ENCODE peak calls at places on chromosome 14, in nine cellular contexts. One of them, this sample, is unnamed.
A peak's percentile ranks its signal among the peaks of the same experiment; 100 is the strongest.

GRCh38 chr14:35861204-35861868 is 35.2 kb downstream of the BRMS1L start:
- DNase-seq in posterior cingulate gyrus: no peak
- DNase-seq in adrenal gland: no peak
- DNase-seq in NCI-H1694: no peak
- DNase-seq in activated CD8-positive, alpha-beta memory T cell treated with anti-CD3 and anti-CD28 coated beads for 24 hours: no peak
- DNase-seq in ecto neural progenitor cell: no peak
- DNase-seq in T-helper 9 cell: no peak
- DNase-seq in stimulated activated CD4-positive, alpha-beta T cell treated with anti-CD3 and anti-CD28 coated beads, Interleukin-12 subunit alpha, Interleukin-12 subunit beta, amount 100 ng/mL, for 48 hours: no peak
- DNase-seq in LoVo: no peak
- DNase-seq in this sample: no peak

GRCh38 chr14:66070542-66071319 is 415.4 kb upstream of the CCDC196 start:
- DNase-seq in stimulated activated CD4-positive, alpha-beta T cell treated with anti-CD3 and anti-CD28 coated beads, Interleukin-12 subunit alpha, Interleukin-12 subunit beta, amount 100 ng/mL, for 48 hours: peak; percentile 26
- DNase-seq in ecto neural progenitor cell: peak; percentile 80
- DNase-seq in LoVo: peak; percentile 23
- DNase-seq in adrenal gland: peak; percentile 31
- DNase-seq in activated CD8-positive, alpha-beta memory T cell treated with anti-CD3 and anti-CD28 coated beads for 24 hours: peak; percentile 90
- DNase-seq in T-helper 9 cell: peak; percentile 73
- DNase-seq in posterior cingulate gyrus: peak; percentile 81
- DNase-seq in NCI-H1694: peak; percentile 66
- DNase-seq in this sample: no peak

GRCh38 chr14:91202234-91202974 is 42.1 kb downstream of the GPR68 start:
- DNase-seq in posterior cingulate gyrus: no peak
- DNase-seq in NCI-H1694: no peak
- DNase-seq in adrenal gland: peak; percentile 19
- DNase-seq in LoVo: no peak
- DNase-seq in activated CD8-positive, alpha-beta memory T cell treated with anti-CD3 and anti-CD28 coated beads for 24 hours: no peak
- DNase-seq in ecto neural progenitor cell: no peak
- DNase-seq in stimulated activated CD4-positive, alpha-beta T cell treated with anti-CD3 and anti-CD28 coated beads, Interleukin-12 subunit alpha, Interleukin-12 subunit beta, amount 100 ng/mL, for 48 hours: no peak
- DNase-seq in T-helper 9 cell: no peak
- DNase-seq in this sample: no peak

GRCh38 chr14:105067969-105068301 is 2.7 kb upstream of the GPR132 start:
- DNase-seq in stimulated activated CD4-positive, alpha-beta T cell treated with anti-CD3 and anti-CD28 coated beads, Interleukin-12 subunit alpha, Interleukin-12 subunit beta, amount 100 ng/mL, for 48 hours: no peak
- DNase-seq in adrenal gland: no peak
- DNase-seq in posterior cingulate gyrus: peak; percentile 77
- DNase-seq in ecto neural progenitor cell: no peak
- DNase-seq in activated CD8-positive, alpha-beta memory T cell treated with anti-CD3 and anti-CD28 coated beads for 24 hours: no peak
- DNase-seq in T-helper 9 cell: no peak
- DNase-seq in LoVo: no peak
- DNase-seq in NCI-H1694: no peak
- DNase-seq in this sample: no peak

GRCh38 chr14:23148596-23149249 is 29.7 kb upstream of the CEBPE start:
- DNase-seq in NCI-H1694: no peak
- DNase-seq in activated CD8-positive, alpha-beta memory T cell treated with anti-CD3 and anti-CD28 coated beads for 24 hours: no peak
- DNase-seq in posterior cingulate gyrus: no peak
- DNase-seq in T-helper 9 cell: no peak
- DNase-seq in adrenal gland: no peak
- DNase-seq in stimulated activated CD4-positive, alpha-beta T cell treated with anti-CD3 and anti-CD28 coated beads, Interleukin-12 subunit alpha, Interleukin-12 subunit beta, amount 100 ng/mL, for 48 hours: no peak
- DNase-seq in ecto neural progenitor cell: no peak
- DNase-seq in LoVo: no peak
- DNase-seq in this sample: peak; percentile 8

GRCh38 chr14:103558071-103558882 is 4.2 kb downstream of the BAG5 start:
- DNase-seq in adrenal gland: no peak
- DNase-seq in stimulated activated CD4-positive, alpha-beta T cell treated with anti-CD3 and anti-CD28 coated beads, Interleukin-12 subunit alpha, Interleukin-12 subunit beta, amount 100 ng/mL, for 48 hours: no peak
- DNase-seq in ecto neural progenitor cell: no peak
- DNase-seq in posterior cingulate gyrus: peak; percentile 38
- DNase-seq in activated CD8-positive, alpha-beta memory T cell treated with anti-CD3 and anti-CD28 coated beads for 24 hours: no peak
- DNase-seq in LoVo: no peak
- DNase-seq in NCI-H1694: no peak
- DNase-seq in T-helper 9 cell: no peak
- DNase-seq in this sample: no peak

GRCh38 chr14:58747181-58747580 is 109.4 kb downstream of the DACT1 start:
- DNase-seq in activated CD8-positive, alpha-beta memory T cell treated with anti-CD3 and anti-CD28 coated beads for 24 hours: no peak
- DNase-seq in LoVo: no peak
- DNase-seq in T-helper 9 cell: no peak
- DNase-seq in adrenal gland: peak; percentile 43
- DNase-seq in NCI-H1694: no peak
- DNase-seq in stimulated activated CD4-positive, alpha-beta T cell treated with anti-CD3 and anti-CD28 coated beads, Interleukin-12 subunit alpha, Interleukin-12 subunit beta, amount 100 ng/mL, for 48 hours: no peak
- DNase-seq in posterior cingulate gyrus: no peak
- DNase-seq in ecto neural progenitor cell: no peak
- DNase-seq in this sample: no peak

GRCh38 chr14:64960762-64961276 is 11.3 kb downstream of the RAB15 start:
- DNase-seq in T-helper 9 cell: no peak
- DNase-seq in posterior cingulate gyrus: no peak
- DNase-seq in LoVo: no peak
- DNase-seq in adrenal gland: no peak
- DNase-seq in ecto neural progenitor cell: no peak
- DNase-seq in stimulated activated CD4-positive, alpha-beta T cell treated with anti-CD3 and anti-CD28 coated beads, Interleukin-12 subunit alpha, Interleukin-12 subunit beta, amount 100 ng/mL, for 48 hours: no peak
- DNase-seq in NCI-H1694: peak; percentile 92
- DNase-seq in activated CD8-positive, alpha-beta memory T cell treated with anti-CD3 and anti-CD28 coated beads for 24 hours: no peak
- DNase-seq in this sample: no peak

GRCh38 chr14:105061428-105062047 is 3.7 kb downstream of the GPR132 start:
- DNase-seq in stimulated activated CD4-positive, alpha-beta T cell treated with anti-CD3 and anti-CD28 coated beads, Interleukin-12 subunit alpha, Interleukin-12 subunit beta, amount 100 ng/mL, for 48 hours: peak; percentile 49
- DNase-seq in adrenal gland: no peak
- DNase-seq in posterior cingulate gyrus: peak; percentile 63
- DNase-seq in T-helper 9 cell: peak; percentile 40
- DNase-seq in NCI-H1694: no peak
- DNase-seq in activated CD8-positive, alpha-beta memory T cell treated with anti-CD3 and anti-CD28 coated beads for 24 hours: peak; percentile 87
- DNase-seq in ecto neural progenitor cell: peak; percentile 50
- DNase-seq in LoVo: no peak
- DNase-seq in this sample: peak; percentile 87

GRCh38 chr14:38971258-38971921 is 131.6 kb downstream of the SEC23A start:
- DNase-seq in posterior cingulate gyrus: no peak
- DNase-seq in T-helper 9 cell: no peak
- DNase-seq in activated CD8-positive, alpha-beta memory T cell treated with anti-CD3 and anti-CD28 coated beads for 24 hours: no peak
- DNase-seq in NCI-H1694: peak; percentile 8
- DNase-seq in ecto neural progenitor cell: no peak
- DNase-seq in stimulated activated CD4-positive, alpha-beta T cell treated with anti-CD3 and anti-CD28 coated beads, Interleukin-12 subunit alpha, Interleukin-12 subunit beta, amount 100 ng/mL, for 48 hours: no peak
- DNase-seq in LoVo: no peak
- DNase-seq in adrenal gland: no peak
- DNase-seq in this sample: no peak

GRCh38 chr14:25988536-25988935 is 609.3 kb downstream of the NOVA1 start:
- DNase-seq in stimulated activated CD4-positive, alpha-beta T cell treated with anti-CD3 and anti-CD28 coated beads, Interleukin-12 subunit alpha, Interleukin-12 subunit beta, amount 100 ng/mL, for 48 hours: no peak
- DNase-seq in posterior cingulate gyrus: no peak
- DNase-seq in NCI-H1694: no peak
- DNase-seq in T-helper 9 cell: no peak
- DNase-seq in LoVo: no peak
- DNase-seq in adrenal gland: no peak
- DNase-seq in ecto neural progenitor cell: no peak
- DNase-seq in activated CD8-positive, alpha-beta memory T cell treated with anti-CD3 and anti-CD28 coated beads for 24 hours: no peak
- DNase-seq in this sample: no peak

GRCh38 chr14:99260116-99260515 is 11.9 kb downstream of the BCL11B start:
- DNase-seq in ecto neural progenitor cell: no peak
- DNase-seq in T-helper 9 cell: no peak
- DNase-seq in posterior cingulate gyrus: peak; percentile 31
- DNase-seq in NCI-H1694: no peak
- DNase-seq in stimulated activated CD4-positive, alpha-beta T cell treated with anti-CD3 and anti-CD28 coated beads, Interleukin-12 subunit alpha, Interleukin-12 subunit beta, amount 100 ng/mL, for 48 hours: no peak
- DNase-seq in adrenal gland: no peak
- DNase-seq in activated CD8-positive, alpha-beta memory T cell treated with anti-CD3 and anti-CD28 coated beads for 24 hours: no peak
- DNase-seq in LoVo: no peak
- DNase-seq in this sample: no peak

GRCh38 chr14:38145142-38145541 is 62.6 kb upstream of the SSTR1 start:
- DNase-seq in posterior cingulate gyrus: no peak
- DNase-seq in adrenal gland: no peak
- DNase-seq in T-helper 9 cell: no peak
- DNase-seq in LoVo: no peak
- DNase-seq in activated CD8-positive, alpha-beta memory T cell treated with anti-CD3 and anti-CD28 coated beads for 24 hours: no peak
- DNase-seq in stimulated activated CD4-positive, alpha-beta T cell treated with anti-CD3 and anti-CD28 coated beads, Interleukin-12 subunit alpha, Interleukin-12 subunit beta, amount 100 ng/mL, for 48 hours: no peak
- DNase-seq in ecto neural progenitor cell: no peak
- DNase-seq in NCI-H1694: peak; percentile 37
- DNase-seq in this sample: no peak

GRCh38 chr14:83548061-83548839 is 1981.7 kb upstream of the FLRT2 start:
- DNase-seq in NCI-H1694: no peak
- DNase-seq in ecto neural progenitor cell: no peak
- DNase-seq in stimulated activated CD4-positive, alpha-beta T cell treated with anti-CD3 and anti-CD28 coated beads, Interleukin-12 subunit alpha, Interleukin-12 subunit beta, amount 100 ng/mL, for 48 hours: no peak
- DNase-seq in T-helper 9 cell: no peak
- DNase-seq in activated CD8-positive, alpha-beta memory T cell treated with anti-CD3 and anti-CD28 coated beads for 24 hours: no peak
- DNase-seq in LoVo: no peak
- DNase-seq in posterior cingulate gyrus: no peak
- DNase-seq in adrenal gland: peak; percentile 12
- DNase-seq in this sample: no peak

GRCh38 chr14:52948836-52949235 is 2.0 kb downstream of the FERMT2 start:
- DNase-seq in ecto neural progenitor cell: no peak
- DNase-seq in LoVo: no peak
- DNase-seq in T-helper 9 cell: no peak
- DNase-seq in posterior cingulate gyrus: no peak
- DNase-seq in adrenal gland: no peak
- DNase-seq in stimulated activated CD4-positive, alpha-beta T cell treated with anti-CD3 and anti-CD28 coated beads, Interleukin-12 subunit alpha, Interleukin-12 subunit beta, amount 100 ng/mL, for 48 hours: no peak
- DNase-seq in activated CD8-positive, alpha-beta memory T cell treated with anti-CD3 and anti-CD28 coated beads for 24 hours: no peak
- DNase-seq in NCI-H1694: no peak
- DNase-seq in this sample: no peak

GRCh38 chr14:96824283-96824682 is 27.1 kb downstream of the VRK1 start:
- DNase-seq in posterior cingulate gyrus: no peak
- DNase-seq in stimulated activated CD4-positive, alpha-beta T cell treated with anti-CD3 and anti-CD28 coated beads, Interleukin-12 subunit alpha, Interleukin-12 subunit beta, amount 100 ng/mL, for 48 hours: no peak
- DNase-seq in NCI-H1694: no peak
- DNase-seq in activated CD8-positive, alpha-beta memory T cell treated with anti-CD3 and anti-CD28 coated beads for 24 hours: no peak
- DNase-seq in ecto neural progenitor cell: no peak
- DNase-seq in adrenal gland: peak; percentile 9
- DNase-seq in LoVo: no peak
- DNase-seq in T-helper 9 cell: no peak
- DNase-seq in this sample: no peak

GRCh38 chr14:96482986-96483385 is 19.2 kb upstream of the PAPOLA start:
- DNase-seq in activated CD8-positive, alpha-beta memory T cell treated with anti-CD3 and anti-CD28 coated beads for 24 hours: no peak
- DNase-seq in ecto neural progenitor cell: no peak
- DNase-seq in stimulated activated CD4-positive, alpha-beta T cell treated with anti-CD3 and anti-CD28 coated beads, Interleukin-12 subunit alpha, Interleukin-12 subunit beta, amount 100 ng/mL, for 48 hours: no peak
- DNase-seq in adrenal gland: no peak
- DNase-seq in posterior cingulate gyrus: no peak
- DNase-seq in LoVo: no peak
- DNase-seq in NCI-H1694: no peak
- DNase-seq in T-helper 9 cell: no peak
- DNase-seq in this sample: no peak

GRCh38 chr14:55333785-55334485 is 62.7 kb downstream of the FBXO34 start:
- DNase-seq in ecto neural progenitor cell: no peak
- DNase-seq in adrenal gland: no peak
- DNase-seq in NCI-H1694: no peak
- DNase-seq in LoVo: peak; percentile 39
- DNase-seq in T-helper 9 cell: no peak
- DNase-seq in activated CD8-positive, alpha-beta memory T cell treated with anti-CD3 and anti-CD28 coated beads for 24 hours: no peak
- DNase-seq in posterior cingulate gyrus: no peak
- DNase-seq in stimulated activated CD4-positive, alpha-beta T cell treated with anti-CD3 and anti-CD28 coated beads, Interleukin-12 subunit alpha, Interleukin-12 subunit beta, amount 100 ng/mL, for 48 hours: no peak
- DNase-seq in this sample: no peak

GRCh38 chr14:95463173-95463901 is 53.1 kb downstream of the SYNE3 start:
- DNase-seq in posterior cingulate gyrus: no peak
- DNase-seq in T-helper 9 cell: peak; percentile 22
- DNase-seq in stimulated activated CD4-positive, alpha-beta T cell treated with anti-CD3 and anti-CD28 coated beads, Interleukin-12 subunit alpha, Interleukin-12 subunit beta, amount 100 ng/mL, for 48 hours: no peak
- DNase-seq in activated CD8-positive, alpha-beta memory T cell treated with anti-CD3 and anti-CD28 coated beads for 24 hours: peak; percentile 65
- DNase-seq in adrenal gland: no peak
- DNase-seq in LoVo: no peak
- DNase-seq in ecto neural progenitor cell: no peak
- DNase-seq in NCI-H1694: peak; percentile 14
- DNase-seq in this sample: no peak

GRCh38 chr14:89479802-89480201 is 62.8 kb upstream of the FOXN3 start:
- DNase-seq in adrenal gland: no peak
- DNase-seq in NCI-H1694: no peak
- DNase-seq in stimulated activated CD4-positive, alpha-beta T cell treated with anti-CD3 and anti-CD28 coated beads, Interleukin-12 subunit alpha, Interleukin-12 subunit beta, amount 100 ng/mL, for 48 hours: no peak
- DNase-seq in T-helper 9 cell: no peak
- DNase-seq in activated CD8-positive, alpha-beta memory T cell treated with anti-CD3 and anti-CD28 coated beads for 24 hours: no peak
- DNase-seq in posterior cingulate gyrus: no peak
- DNase-seq in ecto neural progenitor cell: no peak
- DNase-seq in LoVo: no peak
- DNase-seq in this sample: no peak

GRCh38 chr14:59093889-59094288 is 94.6 kb upstream of the DAAM1 start:
- DNase-seq in LoVo: no peak
- DNase-seq in activated CD8-positive, alpha-beta memory T cell treated with anti-CD3 and anti-CD28 coated beads for 24 hours: no peak
- DNase-seq in adrenal gland: no peak
- DNase-seq in ecto neural progenitor cell: no peak
- DNase-seq in T-helper 9 cell: no peak
- DNase-seq in posterior cingulate gyrus: no peak
- DNase-seq in stimulated activated CD4-positive, alpha-beta T cell treated with anti-CD3 and anti-CD28 coated beads, Interleukin-12 subunit alpha, Interleukin-12 subunit beta, amount 100 ng/mL, for 48 hours: no peak
- DNase-seq in NCI-H1694: no peak
- DNase-seq in this sample: no peak

GRCh38 chr14:74973905-74974363 is 18.5 kb upstream of the PGF start:
- DNase-seq in T-helper 9 cell: no peak
- DNase-seq in NCI-H1694: no peak
- DNase-seq in activated CD8-positive, alpha-beta memory T cell treated with anti-CD3 and anti-CD28 coated beads for 24 hours: no peak
- DNase-seq in stimulated activated CD4-positive, alpha-beta T cell treated with anti-CD3 and anti-CD28 coated beads, Interleukin-12 subunit alpha, Interleukin-12 subunit beta, amount 100 ng/mL, for 48 hours: no peak
- DNase-seq in ecto neural progenitor cell: no peak
- DNase-seq in LoVo: no peak
- DNase-seq in adrenal gland: no peak
- DNase-seq in posterior cingulate gyrus: peak; percentile 48
- DNase-seq in this sample: no peak

GRCh38 chr14:47485421-47485820 is 190.0 kb downstream of the MDGA2 start:
- DNase-seq in LoVo: no peak
- DNase-seq in posterior cingulate gyrus: no peak
- DNase-seq in activated CD8-positive, alpha-beta memory T cell treated with anti-CD3 and anti-CD28 coated beads for 24 hours: no peak
- DNase-seq in NCI-H1694: no peak
- DNase-seq in stimulated activated CD4-positive, alpha-beta T cell treated with anti-CD3 and anti-CD28 coated beads, Interleukin-12 subunit alpha, Interleukin-12 subunit beta, amount 100 ng/mL, for 48 hours: no peak
- DNase-seq in adrenal gland: no peak
- DNase-seq in ecto neural progenitor cell: no peak
- DNase-seq in T-helper 9 cell: no peak
- DNase-seq in this sample: no peak

GRCh38 chr14:105481886-105482454 is 4.7 kb upstream of the CRIP1 start:
- DNase-seq in activated CD8-positive, alpha-beta memory T cell treated with anti-CD3 and anti-CD28 coated beads for 24 hours: peak; percentile 91
- DNase-seq in adrenal gland: peak; percentile 93
- DNase-seq in posterior cingulate gyrus: peak; percentile 96
- DNase-seq in T-helper 9 cell: peak; percentile 94
- DNase-seq in NCI-H1694: peak; percentile 98
- DNase-seq in stimulated activated CD4-positive, alpha-beta T cell treated with anti-CD3 and anti-CD28 coated beads, Interleukin-12 subunit alpha, Interleukin-12 subunit beta, amount 100 ng/mL, for 48 hours: peak; percentile 89
- DNase-seq in ecto neural progenitor cell: peak; percentile 88
- DNase-seq in LoVo: peak; percentile 92
- DNase-seq in this sample: peak; percentile 90

This sample was measured in natural killer cell treated with Interleukin-12 subunit alpha and Interleukin-12 subunit beta and Interleukin-15 and Interleukin-18, amount 100 ng/mL, for 72 hours.